ENCODE peak calls at places on chromosome 13, in eight cellular contexts. B is transverse colon; M is SK-MEL-5; F is stimulated activated CD4-positive, alpha-beta T cell treated with anti-CD3 and anti-CD28 coated beads, Interleukin-2, amount 100 ng/mL, for 48 hours; H is right cardiac atrium; U is GM06990; P is T1000; A is astrocyte of the hippocampus. T is an unnamed sample.

GRCh38 chr13:59982631-59983382 is 180.9 kb downstream of the DIAPH3 start:
- DNase-seq in U (no peak), M (no peak), H (no peak), F (no peak), P (no peak), A (peak), B (no peak), T (no peak)

GRCh38 chr13:99575376-99575775 is 74.1 kb downstream of the TM9SF2 start:
- DNase-seq in M (no peak), B (no peak), A (no peak), U (no peak), F (no peak), H (no peak), P (no peak), T (no peak)

GRCh38 chr13:99087954-99088491 is 110.2 kb upstream of the DOCK9 start:
- DNase-seq in B (peak), A (no peak), P (no peak), F (no peak), H (no peak), M (no peak), U (no peak), T (no peak)

GRCh38 chr13:101140087-101140770 is 276.1 kb downstream of the NALCN start:
- DNase-seq in B (no peak), A (no peak), F (no peak), U (no peak), H (no peak), P (no peak), M (no peak), T (no peak)

GRCh38 chr13:109131698-109132257 is 502.4 kb downstream of the MYO16 start:
- DNase-seq in A (no peak), M (no peak), P (no peak), F (no peak), H (peak), B (no peak), U (no peak), T (no peak)

GRCh38 chr13:110424596-110425443 is 117.7 kb downstream of the COL4A2 start:
- DNase-seq in U (no peak), H (no peak), F (no peak), M (no peak), A (no peak), B (no peak), P (no peak), T (no peak)

GRCh38 chr13:113186061-113186900 is 22.2 kb downstream of the PCID2 start:
- DNase-seq in M (no peak), U (no peak), A (no peak), F (no peak), B (no peak), P (no peak), H (no peak), T (no peak)

GRCh38 chr13:33953203-33953602 is 135.3 kb downstream of the RFC3 start:
- DNase-seq in P (no peak), U (no peak), B (no peak), F (no peak), M (no peak), H (no peak), A (peak), T (no peak)

GRCh38 chr13:39105110-39105509 is 66.9 kb downstream of the NHLRC3 start:
- DNase-seq in B (no peak), A (no peak), H (no peak), F (no peak), M (peak), U (no peak), P (no peak), T (no peak)

T was measured in posterior vena cava.